ENCODE peak calls at places on chromosomes 11 and 22, in ten cellular contexts. K is left kidney, S is PC-9, A is ELF-1, T is breast epithelium, H is epithelial cell of prostate, Y is mesendoderm, C is cerebellum, J is ureter, X is H9. N is an unnamed sample.

GRCh38 chr11:31643831-31644230 is 134.3 kb downstream of the ELP4 start:
- DNase-seq in T (no peak), A (no peak), K (no peak), X (no peak), Y (no peak), S (no peak), C (peak; percentile 18), J (no peak), H (no peak), N (no peak)

GRCh38 chr11:34775417-34775888 is 140.7 kb downstream of the APIP start:
- DNase-seq in X (no peak), Y (no peak), C (no peak), S (no peak), K (no peak), J (no peak), H (no peak), A (no peak), T (no peak), N (no peak)

GRCh38 chr11:95229199-95230053 is 1.6 kb downstream of the SESN3 start:
- DNase-seq in S (no peak), T (no peak), K (peak; percentile 66), X (no peak), H (no peak), J (no peak), A (no peak), C (no peak), Y (no peak), N (no peak)

GRCh38 chr22:32378703-32379272 is 21.1 kb downstream of the RFPL3 start:
- DNase-seq in J (no peak), Y (peak; percentile 80), A (peak; percentile 63), H (no peak), K (peak; percentile 55), S (peak; percentile 42), C (no peak), X (peak; percentile 81), T (no peak), N (no peak)

GRCh38 chr11:91794146-91794545 is 430.5 kb upstream of the FAT3 start:
- DNase-seq in J (no peak), K (no peak), H (no peak), T (no peak), C (no peak), X (no peak), A (no peak), Y (peak; percentile 53), S (no peak), N (no peak)

GRCh38 chr11:78783301-78783700 is 208.6 kb upstream of the NARS2 start:
- DNase-seq in A (no peak), J (no peak), Y (no peak), T (no peak), X (no peak), S (no peak), K (no peak), C (no peak), H (no peak), N (no peak)

GRCh38 chr22:20058989-20059770 is 20.9 kb upstream of the DGCR8 start:
- DNase-seq in H (no peak), T (no peak), A (no peak), Y (no peak), C (no peak), J (no peak), X (no peak), S (no peak), K (no peak), N (no peak)

GRCh38 chr11:126637800-126638175 is 282.3 kb downstream of the ST3GAL4 start:
- DNase-seq in T (no peak), A (no peak), J (no peak), K (no peak), H (no peak), S (no peak), C (peak; percentile 43), Y (peak; percentile 71), X (no peak), N (no peak)

N was measured in GF-D8.